ENCODE peak calls at places on chromosomes 3 and 15, in five cellular contexts. One of them, this sample, is unnamed.

GRCh38 chr3:54870423-54870822 is 57.4 kb downstream of the LRTM1 start:
- DNase-seq in amniotic stem cell: peak
- DNase-seq in adrenal gland: peak
- DNase-seq in WTC11: no peak
- DNase-seq in activated T-helper 1 cell treated with anti-CD3 and anti-CD28 coated beads, Interleukin-12 subunit alpha, Interleukin-12 subunit beta, Interleukin-2, Interleukin-4 antibody, amounts not matched to agents 30 ng/mL and 10 ng/mL and 1 ng/mL, durations not matched to agents 14 hours and 24 hours and 36 hours: no peak
- DNase-seq in this sample: peak

GRCh38 chr3:133600682-133601081 is 27.2 kb downstream of the CDV3 start:
- DNase-seq in adrenal gland: no peak
- DNase-seq in activated T-helper 1 cell treated with anti-CD3 and anti-CD28 coated beads, Interleukin-12 subunit alpha, Interleukin-12 subunit beta, Interleukin-2, Interleukin-4 antibody, amounts not matched to agents 30 ng/mL and 10 ng/mL and 1 ng/mL, durations not matched to agents 14 hours and 24 hours and 36 hours: no peak
- DNase-seq in WTC11: no peak
- DNase-seq in amniotic stem cell: no peak
- DNase-seq in this sample: no peak

GRCh38 chr15:76576526-76577279 is 240.1 kb downstream of the ISL2 start:
- DNase-seq in activated T-helper 1 cell treated with anti-CD3 and anti-CD28 coated beads, Interleukin-12 subunit alpha, Interleukin-12 subunit beta, Interleukin-2, Interleukin-4 antibody, amounts not matched to agents 30 ng/mL and 10 ng/mL and 1 ng/mL, durations not matched to agents 14 hours and 24 hours and 36 hours: no peak
- DNase-seq in WTC11: no peak
- DNase-seq in adrenal gland: peak
- DNase-seq in amniotic stem cell: no peak
- DNase-seq in this sample: peak

GRCh38 chr15:68797589-68798377 is 22.9 kb downstream of the ANP32A start:
- DNase-seq in adrenal gland: peak
- DNase-seq in activated T-helper 1 cell treated with anti-CD3 and anti-CD28 coated beads, Interleukin-12 subunit alpha, Interleukin-12 subunit beta, Interleukin-2, Interleukin-4 antibody, amounts not matched to agents 30 ng/mL and 10 ng/mL and 1 ng/mL, durations not matched to agents 14 hours and 24 hours and 36 hours: no peak
- DNase-seq in WTC11: no peak
- DNase-seq in amniotic stem cell: no peak
- DNase-seq in this sample: no peak

GRCh38 chr15:61879219-61879618 is 181.0 kb downstream of the VPS13C start:
- DNase-seq in amniotic stem cell: no peak
- DNase-seq in activated T-helper 1 cell treated with anti-CD3 and anti-CD28 coated beads, Interleukin-12 subunit alpha, Interleukin-12 subunit beta, Interleukin-2, Interleukin-4 antibody, amounts not matched to agents 30 ng/mL and 10 ng/mL and 1 ng/mL, durations not matched to agents 14 hours and 24 hours and 36 hours: no peak
- DNase-seq in WTC11: no peak
- DNase-seq in adrenal gland: no peak
- DNase-seq in this sample: no peak

GRCh38 chr3:126352476-126353454 is 4.4 kb downstream of the KLF15 start:
- DNase-seq in WTC11: peak
- DNase-seq in activated T-helper 1 cell treated with anti-CD3 and anti-CD28 coated beads, Interleukin-12 subunit alpha, Interleukin-12 subunit beta, Interleukin-2, Interleukin-4 antibody, amounts not matched to agents 30 ng/mL and 10 ng/mL and 1 ng/mL, durations not matched to agents 14 hours and 24 hours and 36 hours: no peak
- DNase-seq in adrenal gland: peak
- DNase-seq in amniotic stem cell: no peak
- DNase-seq in this sample: no peak

GRCh38 chr15:40308844-40309189 is 1.1 kb upstream of the PLCB2 start:
- DNase-seq in adrenal gland: no peak
- DNase-seq in activated T-helper 1 cell treated with anti-CD3 and anti-CD28 coated beads, Interleukin-12 subunit alpha, Interleukin-12 subunit beta, Interleukin-2, Interleukin-4 antibody, amounts not matched to agents 30 ng/mL and 10 ng/mL and 1 ng/mL, durations not matched to agents 14 hours and 24 hours and 36 hours: no peak
- DNase-seq in amniotic stem cell: no peak
- DNase-seq in WTC11: no peak
- DNase-seq in this sample: no peak

GRCh38 chr3:184099806-184100686 is 3.2 kb downstream of the HTR3E start:
- DNase-seq in adrenal gland: no peak
- DNase-seq in activated T-helper 1 cell treated with anti-CD3 and anti-CD28 coated beads, Interleukin-12 subunit alpha, Interleukin-12 subunit beta, Interleukin-2, Interleukin-4 antibody, amounts not matched to agents 30 ng/mL and 10 ng/mL and 1 ng/mL, durations not matched to agents 14 hours and 24 hours and 36 hours: no peak
- DNase-seq in amniotic stem cell: no peak
- DNase-seq in WTC11: no peak
- DNase-seq in this sample: no peak

GRCh38 chr3:3170998-3171397 is 8.5 kb downstream of the CRBN start:
- DNase-seq in WTC11: no peak
- DNase-seq in activated T-helper 1 cell treated with anti-CD3 and anti-CD28 coated beads, Interleukin-12 subunit alpha, Interleukin-12 subunit beta, Interleukin-2, Interleukin-4 antibody, amounts not matched to agents 30 ng/mL and 10 ng/mL and 1 ng/mL, durations not matched to agents 14 hours and 24 hours and 36 hours: no peak
- DNase-seq in adrenal gland: no peak
- DNase-seq in amniotic stem cell: no peak
- DNase-seq in this sample: no peak

GRCh38 chr3:172596394-172596706 is 73.1 kb upstream of the TNFSF10 start:
- DNase-seq in activated T-helper 1 cell treated with anti-CD3 and anti-CD28 coated beads, Interleukin-12 subunit alpha, Interleukin-12 subunit beta, Interleukin-2, Interleukin-4 antibody, amounts not matched to agents 30 ng/mL and 10 ng/mL and 1 ng/mL, durations not matched to agents 14 hours and 24 hours and 36 hours: no peak
- DNase-seq in WTC11: no peak
- DNase-seq in amniotic stem cell: no peak
- DNase-seq in adrenal gland: no peak
- DNase-seq in this sample: no peak

GRCh38 chr15:52649686-52650085 is 29.5 kb downstream of the ATOSA start:
- DNase-seq in activated T-helper 1 cell treated with anti-CD3 and anti-CD28 coated beads, Interleukin-12 subunit alpha, Interleukin-12 subunit beta, Interleukin-2, Interleukin-4 antibody, amounts not matched to agents 30 ng/mL and 10 ng/mL and 1 ng/mL, durations not matched to agents 14 hours and 24 hours and 36 hours: no peak
- DNase-seq in amniotic stem cell: no peak
- DNase-seq in WTC11: no peak
- DNase-seq in adrenal gland: no peak
- DNase-seq in this sample: peak

GRCh38 chr3:48088749-48089466 is 72.7 kb upstream of the MAP4 start:
- DNase-seq in WTC11: peak
- DNase-seq in amniotic stem cell: peak
- DNase-seq in activated T-helper 1 cell treated with anti-CD3 and anti-CD28 coated beads, Interleukin-12 subunit alpha, Interleukin-12 subunit beta, Interleukin-2, Interleukin-4 antibody, amounts not matched to agents 30 ng/mL and 10 ng/mL and 1 ng/mL, durations not matched to agents 14 hours and 24 hours and 36 hours: peak
- DNase-seq in adrenal gland: peak
- DNase-seq in this sample: peak

GRCh38 chr15:42123546-42123945 is 29.2 kb upstream of the PLA2G4D start:
- DNase-seq in adrenal gland: no peak
- DNase-seq in amniotic stem cell: no peak
- DNase-seq in WTC11: no peak
- DNase-seq in activated T-helper 1 cell treated with anti-CD3 and anti-CD28 coated beads, Interleukin-12 subunit alpha, Interleukin-12 subunit beta, Interleukin-2, Interleukin-4 antibody, amounts not matched to agents 30 ng/mL and 10 ng/mL and 1 ng/mL, durations not matched to agents 14 hours and 24 hours and 36 hours: no peak
- DNase-seq in this sample: no peak